ENCODE peak calls at places on chromosomes 3 and 15, in four cellular contexts. B, F, H and A are unnamed samples.

GRCh38 chr3:71710906-71711494 is 14.2 kb downstream of the EIF4E3 start:
- DNase-seq in H (no peak), F (peak; percentile 33), B (no peak), A (peak; percentile 84)

GRCh38 chr3:189937302-189938255 is 183.1 kb downstream of the P3H2 start:
- DNase-seq in H (no peak), B (no peak), F (peak; percentile 100), A (peak; percentile 83)

GRCh38 chr3:37594873-37595783 is 266.6 kb upstream of the CTDSPL start:
- DNase-seq in B (no peak), F (no peak), H (no peak), A (no peak)

GRCh38 chr3:129004639-129005295 is 3.7 kb downstream of the EFCC1 start:
- DNase-seq in F (no peak), H (no peak), B (no peak), A (no peak)

GRCh38 chr3:72379500-72380187 is 468.6 kb downstream of the SHQ1 start:
- DNase-seq in F (no peak), B (no peak), H (no peak), A (peak; percentile 55)

GRCh38 chr3:125443923-125444322 is 68.8 kb upstream of the ZNF148 start:
- DNase-seq in B (no peak), H (no peak), F (peak; percentile 63), A (peak; percentile 92)

GRCh38 chr15:78374436-78375393 is 34.6 kb downstream of the CRABP1 start:
- DNase-seq in B (no peak), H (no peak), F (peak; percentile 80), A (no peak)

GRCh38 chr15:72050700-72051099 is 67.2 kb downstream of the MYO9A start:
- DNase-seq in F (no peak), H (no peak), B (no peak), A (peak; percentile 16)

GRCh38 chr3:171528102-171528501 is 67.9 kb upstream of the TNIK start:
- DNase-seq in B (no peak), F (no peak), H (no peak), A (peak; percentile 15)

GRCh38 chr3:42025388-42026138 is 63.7 kb upstream of the ULK4 start:
- DNase-seq in H (no peak), B (peak; percentile 96), F (peak; percentile 81), A (peak; percentile 92)

GRCh38 chr15:38217788-38218609 is 34.6 kb upstream of the SPRED1 start:
- DNase-seq in F (peak; percentile 88), B (no peak), H (no peak), A (no peak)

GRCh38 chr3:70824078-70824477 is 511.6 kb upstream of the MDFIC2 start:
- DNase-seq in B (no peak), F (no peak), H (no peak), A (no peak)

GRCh38 chr3:184592411-184593200 is 31.0 kb downstream of the EPHB3 start:
- DNase-seq in H (peak; percentile 33), B (peak; percentile 46), F (no peak), A (peak; percentile 67)

GRCh38 chr15:25596644-25597562 is 158.1 kb upstream of the UBE3A start:
- DNase-seq in F (no peak), B (no peak), H (no peak), A (no peak)

GRCh38 chr3:170529346-170529745 is 56.5 kb downstream of the SLC7A14 start:
- DNase-seq in B (no peak), H (no peak), F (no peak), A (no peak)

GRCh38 chr3:129228891-129229585 is 20.4 kb upstream of the COPG1 start:
- DNase-seq in B (peak; percentile 48), H (no peak), F (peak; percentile 78), A (peak; percentile 55)

GRCh38 chr15:67127925-67128324 is 62.5 kb downstream of the SMAD3 start:
- DNase-seq in H (no peak), B (no peak), F (peak; percentile 98), A (peak; percentile 81)

GRCh38 chr3:87207500-87207899 is 19.6 kb upstream of the CHMP2B start:
- DNase-seq in H (no peak), F (peak; percentile 61), B (no peak), A (no peak)

GRCh38 chr3:149654188-149654601 is 3.6 kb downstream of the WWTR1 start:
- DNase-seq in B (no peak), F (peak; percentile 52), H (no peak), A (peak; percentile 59)

GRCh38 chr15:38349251-38349650 is 96.6 kb downstream of the SPRED1 start:
- DNase-seq in B (no peak), H (no peak), F (no peak), A (no peak)

GRCh38 chr3:126036056-126036549 is 47.8 kb downstream of the SLC41A3 start:
- DNase-seq in B (no peak), F (no peak), H (no peak), A (no peak)

GRCh38 chr15:68592054-68592453 is 13.3 kb downstream of the CORO2B start:
- DNase-seq in F (no peak), H (no peak), B (peak; percentile 10), A (no peak)

GRCh38 chr3:159200176-159200575 is 398.3 kb downstream of the MFSD1 start:
- DNase-seq in H (no peak), B (no peak), F (peak; percentile 81), A (peak; percentile 76)

GRCh38 chr3:78978037-78978436 is 789.8 kb downstream of the ROBO1 start:
- DNase-seq in B (no peak), H (no peak), F (peak; percentile 38), A (peak; percentile 45)

GRCh38 chr3:148716657-148717056 is 19.0 kb downstream of the AGTR1 start:
- DNase-seq in H (no peak), B (no peak), F (no peak), A (no peak)

GRCh38 chr3:165159760-165160421 is 36.3 kb downstream of the SLITRK3 start:
- DNase-seq in F (no peak), H (no peak), B (no peak), A (no peak)

GRCh38 chr3:108067768-108068167 is 23.1 kb downstream of the CD47 start:
- DNase-seq in F (no peak), H (no peak), B (no peak), A (no peak)

GRCh38 chr3:106085998-106086397 is 217.2 kb upstream of the CBLB start:
- DNase-seq in H (no peak), F (no peak), B (no peak), A (no peak)

GRCh38 chr3:189001559-189001958 is 170.2 kb upstream of the TPRG1 start:
- DNase-seq in H (no peak), B (no peak), F (peak; percentile 81), A (peak; percentile 22)

GRCh38 chr15:85404156-85404921 is 23.9 kb downstream of the AKAP13 start:
- DNase-seq in B (no peak), F (no peak), H (no peak), A (no peak)

GRCh38 chr15:85403745-85404144 is 23.3 kb downstream of the AKAP13 start:
- DNase-seq in F (peak; percentile 56), H (no peak), B (no peak), A (no peak)

GRCh38 chr15:85406916-85407315 is 26.5 kb downstream of the AKAP13 start:
- DNase-seq in B (no peak), F (no peak), H (no peak), A (peak; percentile 81)

GRCh38 chr15:85404922-85405293 is 24.5 kb downstream of the AKAP13 start:
- DNase-seq in B (no peak), F (peak; percentile 64), H (no peak), A (peak; percentile 42)

GRCh38 chr15:85405467-85405866 is 25.1 kb downstream of the AKAP13 start:
- DNase-seq in H (no peak), B (no peak), F (no peak), A (no peak)
- H3K4me1 ChIP-seq in H (peaks cover 51% of the 10 kb centered on the region), B (peaks cover 47% of the 10 kb centered on the region), F (peaks cover 39% of the 10 kb centered on the region), A (peaks cover 68% of the 10 kb centered on the region)

DNA sequence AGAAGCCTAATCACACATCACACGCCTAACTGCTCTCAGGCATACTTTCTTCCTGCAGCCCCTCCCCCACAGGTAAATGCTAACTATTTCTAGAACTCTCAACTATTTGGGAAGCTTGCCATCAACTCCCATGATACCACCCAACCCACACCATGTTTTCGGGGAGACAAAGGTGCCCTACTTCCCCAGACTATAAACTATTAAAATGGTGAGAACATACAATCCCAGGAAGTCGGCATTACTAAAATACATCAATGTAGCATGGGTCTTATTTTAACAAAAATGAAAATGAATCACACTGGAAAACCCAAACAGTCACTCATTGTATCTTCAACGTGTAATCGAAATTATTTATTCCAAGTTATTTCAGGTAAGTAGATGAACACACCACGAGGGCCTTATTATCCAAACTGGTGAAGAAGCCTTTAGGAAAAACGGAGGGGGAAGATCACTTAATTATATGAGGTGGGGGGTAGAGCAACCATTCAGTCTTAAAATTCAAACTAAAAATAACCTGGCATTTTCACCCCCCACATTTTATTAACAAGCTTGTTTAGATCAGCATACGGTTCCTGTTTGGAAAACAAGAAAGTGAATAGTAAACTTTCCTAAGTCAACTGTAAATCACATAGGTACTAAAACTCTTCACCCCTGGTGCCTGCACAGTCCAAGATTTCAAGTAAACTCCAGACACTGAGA is 1.9 kb downstream of the TBL1XR1 start:
- DNase-seq in F (peak; percentile 68), H (no peak), B (peak; percentile 39), A (peak; percentile 55)
- H3K4me1 ChIP-seq in F (peaks cover 21% of the 10 kb centered on the region), H (peaks cover 63% of the 10 kb centered on the region), B (peaks cover 13% of the 10 kb centered on the region), A (peaks cover 26% of the 10 kb centered on the region)

DNA sequence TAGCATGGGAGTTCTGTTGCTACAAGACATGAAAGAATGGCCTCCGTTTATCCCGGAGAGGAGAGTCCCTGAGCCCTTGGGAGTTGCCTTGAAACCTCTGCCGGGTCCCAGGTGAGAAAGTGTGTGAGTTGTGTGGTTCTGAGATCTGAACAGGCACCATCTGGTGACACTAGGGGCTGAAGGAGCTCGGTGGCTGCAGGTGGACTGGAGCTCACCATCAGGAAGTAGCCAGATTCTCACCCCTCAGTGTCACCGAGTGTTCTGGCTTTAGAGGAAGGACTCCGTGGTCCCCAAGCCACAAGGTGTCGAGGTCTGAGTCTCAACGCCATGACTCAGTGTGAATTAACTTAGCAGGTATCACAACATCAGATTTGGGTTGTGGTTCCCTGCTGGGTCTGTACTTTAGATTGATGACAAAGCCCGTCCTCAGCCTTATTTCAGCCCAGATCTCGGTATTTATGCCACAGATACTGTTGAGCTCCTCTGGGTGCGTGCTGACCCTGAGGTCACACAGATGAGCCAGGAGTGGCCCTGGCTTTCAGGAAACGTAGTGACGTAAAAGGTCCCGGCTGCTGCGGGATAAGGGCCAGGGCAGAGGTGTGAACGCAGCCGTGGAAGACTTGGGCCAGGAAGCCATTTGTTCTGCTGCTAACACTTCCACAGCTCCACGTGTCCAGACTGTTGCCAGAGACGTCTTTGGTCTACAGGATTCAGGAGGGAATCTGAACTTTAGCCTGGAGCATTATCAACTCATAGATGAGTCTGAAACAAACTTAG is 54.4 kb downstream of the PGPEP1L start:
- DNase-seq in H (no peak), B (peak; percentile 53), F (no peak), A (no peak)
- H3K4me1 ChIP-seq in H (no peaks in the 10 kb centered on the region), B (peaks cover 19% of the 10 kb centered on the region), F (no peaks in the 10 kb centered on the region), A (peaks cover 5% of the 10 kb centered on the region)

GRCh38 chr3:69096299-69096698 is 11.6 kb downstream of the ARL6IP5 start:
- DNase-seq in B (no peak), H (no peak), F (no peak), A (no peak)
- H3K4me1 ChIP-seq in B (peaks cover 42% of the 10 kb centered on the region), H (peaks cover 82% of the 10 kb centered on the region), F (peaks cover 44% of the 10 kb centered on the region), A (peaks cover 42% of the 10 kb centered on the region)

DNA sequence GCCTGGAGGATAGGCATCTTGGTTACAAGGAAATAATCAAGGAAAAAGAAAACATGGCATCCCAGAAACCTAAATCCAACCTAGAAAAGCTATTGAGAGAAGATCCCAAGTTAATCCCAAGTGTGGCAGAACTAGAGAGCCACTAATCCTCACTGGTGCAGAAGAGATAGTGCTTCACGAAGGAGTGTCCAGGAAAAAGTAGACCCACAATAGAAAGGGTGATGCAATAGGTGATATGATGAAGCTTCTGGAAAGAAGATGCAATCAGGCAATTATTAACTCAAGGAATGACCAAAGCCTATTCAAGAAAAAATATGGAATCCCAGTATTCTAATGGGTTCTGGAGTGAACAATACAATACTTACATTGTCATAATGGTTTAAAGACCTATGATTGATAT is 95.2 kb downstream of the AQP9 start:
- DNase-seq in F (no peak), H (no peak), B (no peak), A (no peak)
- H3K4me1 ChIP-seq in F (peaks cover 64% of the 10 kb centered on the region), H (peaks cover 4% of the 10 kb centered on the region), B (peaks cover 13% of the 10 kb centered on the region), A (peaks cover 15% of the 10 kb centered on the region)